ENCODE peak calls at places on chromosomes 16 and 17, in nine cellular contexts. J is psoas muscle, S is lower leg skin, C is ascending aorta, Q is ovary, R is prostate gland, M is colonic mucosa, W is heart right ventricle, I is cardiac fibroblast. N is an unnamed sample.

GRCh38 chr17:36591434-36592315 is at the start of gene DHRS11:
- DNase-seq in C (peak), S (peak), R (peak), M (peak), I (peak), W (peak), J (peak), Q (peak), N (peak)

GRCh38 chr17:74531231-74531761 is at the start of gene CD300LB:
- DNase-seq in I (no peak), Q (no peak), R (no peak), C (peak), J (no peak), M (peak), W (no peak), S (no peak), N (no peak)

GRCh38 chr17:70072900-70073299 is 2.1 kb upstream of the KCNJ16 start:
- DNase-seq in R (no peak), Q (no peak), M (no peak), I (no peak), S (no peak), J (no peak), W (no peak), C (no peak), N (no peak)

GRCh38 chr17:80743181-80743771 is 198.6 kb downstream of the RPTOR start:
- DNase-seq in S (no peak), W (no peak), J (peak), R (no peak), I (no peak), M (no peak), C (no peak), Q (no peak), N (no peak)

GRCh38 chr17:64016248-64016784 is 4.1 kb downstream of the ICAM2 start:
- DNase-seq in S (no peak), J (no peak), R (no peak), Q (no peak), C (peak), W (no peak), I (no peak), M (peak), N (no peak)

GRCh38 chr17:66803474-66803951 is 31.4 kb upstream of the CACNG5 start:
- DNase-seq in S (no peak), I (no peak), C (peak), Q (no peak), M (no peak), W (no peak), J (no peak), R (no peak), N (no peak)

GRCh38 chr17:79529661-79530081 is 81.2 kb downstream of the RBFOX3 start:
- DNase-seq in S (no peak), J (peak), I (no peak), M (no peak), W (no peak), C (no peak), Q (no peak), R (no peak), N (no peak)

GRCh38 chr16:73019456-73020362 is 28.2 kb downstream of the ZFHX3 start:
- DNase-seq in S (no peak), C (peak), M (no peak), J (no peak), W (no peak), R (no peak), I (peak), Q (no peak), N (no peak)

GRCh38 chr17:35254107-35254802 is 11.4 kb downstream of the SLFN5 start:
- DNase-seq in J (peak), C (peak), Q (peak), R (peak), S (peak), M (peak), W (no peak), I (peak), N (no peak)

GRCh38 chr17:75503976-75504346 is 11.4 kb downstream of the CASKIN2 start:
- DNase-seq in S (no peak), I (no peak), M (no peak), C (no peak), J (no peak), Q (no peak), R (no peak), W (no peak), N (no peak)

DNA sequence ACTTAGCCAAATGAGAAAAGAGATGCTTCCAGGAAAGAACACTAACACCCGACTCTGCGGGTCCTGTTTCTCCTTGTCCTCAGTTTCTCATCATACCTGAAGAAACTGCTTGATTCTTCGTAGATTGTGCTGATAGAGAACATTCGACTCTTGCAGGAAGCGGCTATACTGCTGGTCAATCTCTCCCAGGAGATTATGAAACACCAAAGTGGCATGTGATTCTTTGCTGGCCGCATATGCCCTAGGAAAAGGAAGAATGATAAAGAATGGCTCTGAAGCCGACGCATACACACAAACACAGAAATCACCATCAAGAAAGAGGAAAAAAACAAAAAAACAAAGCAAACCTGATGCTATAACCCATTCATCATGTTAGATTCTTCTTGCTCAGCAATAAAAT is 41.8 kb downstream of the STAT3 start:
- DNase-seq in Q (no peak), S (no peak), R (no peak), J (no peak), M (no peak), C (no peak), I (peak), W (no peak), N (no peak)
- TF ChIP-seq CTCF in Q (no peak), S (no peak), R (no peak), J (no peak), M (no peak), C (no peak), I (no peak), W (no peak), N (no peak)

DNA sequence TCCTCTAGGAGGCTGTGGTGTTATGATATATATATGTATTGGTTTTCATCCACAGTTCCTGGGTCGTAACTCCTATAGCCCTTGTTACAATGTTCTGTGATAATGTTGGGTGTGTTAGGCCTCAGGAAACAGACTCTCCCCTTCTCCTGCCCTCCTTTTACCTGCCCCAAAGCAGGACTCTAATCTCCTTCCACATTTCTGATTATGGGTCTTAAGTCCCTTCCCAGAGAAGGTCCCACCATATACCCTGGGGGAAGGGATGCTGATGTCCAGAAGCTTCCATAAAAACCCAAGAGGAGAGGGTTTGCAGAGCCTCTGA is 450 bp upstream of the C1QBP start:
- DNase-seq in W (no peak), S (no peak), M (no peak), J (no peak), R (no peak), I (no peak), C (no peak), Q (no peak), N (no peak)
- TF ChIP-seq CTCF in W (peak), S (no peak), M (peak), J (no peak), R (no peak), I (no peak), C (no peak), Q (no peak), N (no peak)

DNA sequence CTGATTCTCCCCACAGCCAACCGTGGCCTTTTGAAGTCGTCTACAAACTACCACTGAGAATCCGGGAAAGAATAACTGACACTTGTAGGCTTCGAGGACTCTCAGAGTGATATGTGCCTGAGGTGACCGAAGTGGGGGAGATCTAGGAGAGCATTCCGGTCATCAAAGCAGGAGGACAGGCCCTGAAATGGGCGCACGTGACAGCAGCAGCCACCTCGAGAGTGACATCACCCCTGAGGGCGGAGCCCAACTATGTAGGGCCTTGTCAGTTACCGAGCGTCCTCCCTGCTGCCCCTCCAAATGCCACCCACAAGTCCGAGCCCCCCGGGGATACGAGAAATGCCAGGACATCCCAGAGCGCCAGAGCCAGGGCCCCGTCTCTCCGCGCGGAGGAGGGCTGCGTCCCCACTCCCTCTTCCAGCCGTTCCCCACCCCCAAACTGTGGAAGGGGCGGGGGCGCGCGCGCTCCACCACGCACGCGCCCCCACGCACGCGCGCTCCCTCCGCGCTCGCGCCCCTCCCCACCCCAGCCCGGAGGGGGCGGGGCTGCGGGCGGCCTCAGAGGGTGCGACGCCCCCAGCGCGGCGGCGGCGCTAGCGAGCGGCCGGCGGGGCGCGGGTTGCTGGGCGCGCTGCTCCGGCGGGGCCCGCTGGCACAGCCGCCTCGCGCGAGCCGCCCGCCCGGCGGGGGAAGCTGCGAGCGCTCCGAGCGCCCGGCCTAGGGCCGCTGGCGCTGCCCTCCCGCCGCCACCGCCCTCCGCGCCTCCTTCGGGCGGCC is at the start of gene TANC2:
- DNase-seq in R (peak), S (peak), J (peak), W (peak), Q (peak), C (peak), M (peak), I (peak), N (peak)
- TF ChIP-seq CTCF in R (no peak), S (no peak), J (no peak), W (no peak), Q (no peak), C (no peak), M (no peak), I (no peak), N (no peak)

GRCh38 chr17:49257296-49257695 is 26.7 kb upstream of the PHOSPHO1 start:
- DNase-seq in J (no peak), M (no peak), S (no peak), Q (no peak), R (no peak), W (no peak), C (no peak), I (no peak), N (no peak)

GRCh38 chr17:49249890-49250522 is 19.4 kb upstream of the PHOSPHO1 start:
- DNase-seq in W (no peak), Q (no peak), R (no peak), I (no peak), C (no peak), J (no peak), M (no peak), S (no peak), N (no peak)

GRCh38 chr17:49252148-49252682 is 21.6 kb upstream of the PHOSPHO1 start:
- DNase-seq in M (peak), W (no peak), Q (no peak), C (no peak), R (no peak), J (peak), S (no peak), I (peak), N (no peak)

GRCh38 chr17:49249292-49249794 is 18.8 kb upstream of the PHOSPHO1 start:
- DNase-seq in M (no peak), J (peak), W (peak), C (no peak), S (no peak), R (no peak), Q (no peak), I (peak), N (no peak)

DNA sequence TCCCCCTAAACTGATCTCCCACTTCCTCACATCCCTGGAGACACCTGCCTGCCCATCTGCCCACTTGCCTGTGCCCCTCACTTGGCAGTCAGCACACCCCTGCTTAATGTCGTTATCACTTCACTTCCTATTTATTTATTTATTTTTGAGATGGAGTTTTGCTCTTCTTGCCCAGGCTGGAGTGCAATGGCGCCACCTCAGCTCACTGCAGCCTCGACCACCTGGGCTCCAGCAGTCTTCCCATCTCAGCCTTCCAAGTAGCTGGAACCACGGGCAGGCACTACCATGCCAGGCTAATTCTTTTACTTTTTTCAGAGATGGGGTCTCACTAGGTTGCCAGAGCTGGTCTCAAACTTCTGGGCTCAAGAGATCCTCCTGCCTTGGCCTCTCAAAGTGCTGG is 23.5 kb upstream of the PHOSPHO1 start:
- DNase-seq in Q (no peak), S (no peak), J (no peak), M (no peak), I (no peak), C (no peak), W (no peak), R (no peak), N (no peak)
- TF ChIP-seq CTCF in Q (no peak), S (no peak), J (no peak), M (no peak), I (no peak), C (no peak), W (no peak), R (no peak), N (no peak)

DNA sequence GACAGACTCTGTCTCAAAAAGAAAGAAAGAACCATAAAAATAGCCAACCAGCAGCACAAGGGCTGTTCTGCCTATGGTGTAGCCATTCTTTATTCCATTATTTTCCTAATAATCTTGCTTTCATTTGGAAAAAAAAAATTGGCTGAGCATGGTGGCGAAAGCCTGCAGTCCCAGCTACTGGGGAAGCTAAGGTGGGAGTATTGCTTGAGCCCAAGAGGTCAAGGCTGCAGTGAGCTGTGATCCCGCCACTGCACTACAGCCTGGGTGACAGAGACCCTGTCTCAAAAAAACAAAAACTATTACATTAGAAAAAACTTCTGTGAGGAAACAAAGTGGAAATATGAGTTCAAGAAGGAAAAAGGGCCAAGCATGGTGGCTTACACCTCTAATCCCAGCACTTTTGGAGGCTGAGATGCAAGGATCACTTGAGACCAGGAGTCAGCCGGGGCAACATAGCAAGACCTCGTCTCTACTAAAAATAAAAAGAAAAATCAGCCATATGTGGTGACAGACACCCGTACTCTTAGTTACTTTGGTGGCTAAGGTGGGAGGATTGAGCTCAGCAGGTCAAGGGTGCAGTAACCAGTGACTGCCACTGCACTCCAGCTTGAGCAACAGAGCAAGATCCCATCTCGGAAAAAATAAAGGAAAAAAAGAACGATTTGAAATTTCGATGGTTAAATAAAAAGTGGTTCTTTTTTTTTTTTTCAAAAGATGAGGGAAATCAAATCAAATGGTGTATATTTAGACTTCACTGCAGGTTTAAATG is 2.5 kb downstream of the DCAKD start:
- DNase-seq in I (no peak), M (no peak), R (no peak), S (no peak), Q (no peak), W (no peak), C (no peak), J (no peak), N (no peak)
- TF ChIP-seq CTCF in I (peak), M (no peak), R (peak), S (no peak), Q (no peak), W (no peak), C (no peak), J (peak), N (peak)

GRCh38 chr16:79331064-79331463 is 269.5 kb downstream of the MAF start:
- DNase-seq in I (no peak), C (no peak), S (no peak), W (no peak), Q (no peak), R (no peak), M (no peak), J (no peak), N (no peak)

GRCh38 chr16:79329967-79330366 is 270.6 kb downstream of the MAF start:
- DNase-seq in R (no peak), C (no peak), S (no peak), J (no peak), M (peak), Q (no peak), I (no peak), W (no peak), N (no peak)

GRCh38 chr16:79337906-79338305 is 262.6 kb downstream of the MAF start:
- DNase-seq in C (no peak), Q (no peak), S (no peak), W (no peak), I (no peak), R (no peak), J (no peak), M (no peak), N (no peak)

GRCh38 chr16:79336437-79337229 is 263.9 kb downstream of the MAF start:
- DNase-seq in S (no peak), J (no peak), W (no peak), I (no peak), M (no peak), R (no peak), Q (no peak), C (no peak), N (no peak)

GRCh38 chr16:79334127-79334526 is 266.4 kb downstream of the MAF start:
- DNase-seq in S (no peak), J (no peak), W (no peak), I (no peak), R (no peak), C (no peak), M (no peak), Q (no peak), N (no peak)
- TF ChIP-seq CTCF in S (no peak), J (peak), W (peak), I (no peak), R (no peak), C (no peak), M (no peak), Q (no peak), N (peak)

DNA sequence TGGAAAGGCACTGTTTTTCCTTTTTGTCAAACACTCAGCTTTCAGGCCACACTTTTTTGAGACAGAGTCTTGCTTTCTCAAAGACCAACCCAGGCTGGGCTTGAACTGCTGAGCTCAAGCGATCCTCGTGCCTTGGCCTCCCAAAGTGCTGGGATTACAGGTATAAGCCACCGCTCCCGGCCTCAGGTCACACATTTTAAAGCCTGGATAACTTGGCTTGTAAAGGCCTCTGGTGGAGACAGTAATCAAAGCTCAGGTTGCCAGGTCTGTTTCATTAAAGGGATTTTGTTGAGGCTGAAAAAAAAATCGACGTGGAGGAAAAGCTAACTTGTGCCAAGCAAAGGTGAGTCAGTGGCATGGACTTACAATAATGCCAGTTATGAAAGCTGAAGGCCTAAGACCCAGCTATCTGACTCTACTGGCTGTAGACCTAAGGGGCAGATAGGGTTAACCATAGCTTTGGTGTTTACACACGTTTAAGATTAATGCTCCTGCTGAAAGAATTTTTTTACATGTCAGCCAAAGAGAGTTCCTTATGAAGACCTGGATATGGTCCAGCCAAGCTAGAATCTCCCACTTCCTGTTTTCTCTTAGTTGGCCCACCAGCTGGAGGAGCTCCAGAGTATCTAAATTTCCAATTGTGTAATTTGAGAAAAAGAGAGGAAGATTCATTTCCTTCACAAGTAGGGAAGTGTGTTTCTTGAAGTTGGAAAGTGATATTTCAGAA is 910 bp downstream of the NBR1 start:
- DNase-seq in I (peak), W (no peak), R (peak), J (no peak), Q (peak), M (peak), S (peak), C (peak), N (no peak)
- TF ChIP-seq CTCF in I (peak), W (peak), R (no peak), J (no peak), Q (no peak), M (no peak), S (no peak), C (no peak), N (no peak)

DNA sequence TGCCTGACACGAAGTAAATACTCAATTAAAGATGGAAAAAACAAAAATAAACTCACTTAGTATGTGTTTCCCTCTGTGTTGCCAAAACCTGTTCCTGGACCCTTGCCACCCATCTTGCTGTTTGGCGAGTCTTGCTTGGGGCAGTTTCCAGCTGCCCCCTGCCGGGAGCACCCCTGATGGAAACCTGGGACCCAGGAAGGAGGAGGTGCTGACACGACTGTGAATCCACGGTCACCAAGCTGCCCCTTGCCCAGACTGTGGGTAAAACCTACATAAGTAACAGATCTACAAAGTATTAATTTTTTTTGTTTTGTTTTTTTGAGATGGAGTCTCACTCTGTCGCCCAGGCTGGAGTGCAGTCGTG is 50.1 kb upstream of the SIAH1 start:
- DNase-seq in S (no peak), I (no peak), M (no peak), J (no peak), C (no peak), R (no peak), Q (no peak), W (no peak), N (no peak)
- TF ChIP-seq CTCF in S (no peak), I (no peak), M (no peak), J (no peak), C (no peak), R (no peak), Q (no peak), W (no peak), N (no peak)

N was measured in GM20000.